ENCODE peak calls at places on chromosomes 7 and 10, in eight cellular contexts. One of them, this sample, is unnamed.
A peak's percentile ranks its signal among the peaks of the same experiment; 100 is the strongest.

GRCh38 chr7:22442887-22443369 is 57.1 kb downstream of the STEAP1B start:
- DNase-seq in naive thymus-derived CD4-positive, alpha-beta T cell: no peak
- DNase-seq in A549: no peak
- DNase-seq in cardiac muscle cell: no peak
- DNase-seq in CD8-positive, alpha-beta T cell: no peak
- DNase-seq in H1: no peak
- DNase-seq in SJSA1: no peak
- DNase-seq in fibroblast of lung: no peak
- DNase-seq in this sample: no peak

GRCh38 chr7:25186436-25186835 is 41.9 kb downstream of the NPVF start:
- DNase-seq in naive thymus-derived CD4-positive, alpha-beta T cell: no peak
- DNase-seq in A549: no peak
- DNase-seq in cardiac muscle cell: no peak
- DNase-seq in CD8-positive, alpha-beta T cell: no peak
- DNase-seq in H1: no peak
- DNase-seq in SJSA1: no peak
- DNase-seq in fibroblast of lung: no peak
- DNase-seq in this sample: no peak

GRCh38 chr7:135536160-135536559 is 21.6 kb upstream of the NUP205 start:
- DNase-seq in naive thymus-derived CD4-positive, alpha-beta T cell: no peak
- DNase-seq in A549: peak; percentile 46
- DNase-seq in cardiac muscle cell: peak; percentile 97
- DNase-seq in CD8-positive, alpha-beta T cell: no peak
- DNase-seq in H1: no peak
- DNase-seq in SJSA1: no peak
- DNase-seq in fibroblast of lung: peak; percentile 59
- DNase-seq in this sample: no peak

GRCh38 chr7:64686493-64687184 is 20.7 kb downstream of the ZNF107 start:
- DNase-seq in naive thymus-derived CD4-positive, alpha-beta T cell: no peak
- DNase-seq in A549: no peak
- DNase-seq in cardiac muscle cell: no peak
- DNase-seq in CD8-positive, alpha-beta T cell: no peak
- DNase-seq in H1: no peak
- DNase-seq in SJSA1: no peak
- DNase-seq in fibroblast of lung: no peak
- DNase-seq in this sample: peak; percentile 96

GRCh38 chr7:27157717-27158431 is 1.4 kb upstream of the HOXA7 start:
- DNase-seq in naive thymus-derived CD4-positive, alpha-beta T cell: no peak
- DNase-seq in A549: no peak
- DNase-seq in cardiac muscle cell: no peak
- DNase-seq in CD8-positive, alpha-beta T cell: peak; percentile 46
- DNase-seq in H1: no peak
- DNase-seq in SJSA1: no peak
- DNase-seq in fibroblast of lung: no peak
- DNase-seq in this sample: no peak

GRCh38 chr10:71486465-71487114 is 89.9 kb downstream of the CDH23 start:
- DNase-seq in naive thymus-derived CD4-positive, alpha-beta T cell: peak; percentile 43
- DNase-seq in A549: peak; percentile 23
- DNase-seq in cardiac muscle cell: peak; percentile 76
- DNase-seq in CD8-positive, alpha-beta T cell: no peak
- DNase-seq in H1: no peak
- DNase-seq in SJSA1: no peak
- DNase-seq in fibroblast of lung: peak; percentile 28
- DNase-seq in this sample: peak; percentile 30

GRCh38 chr7:150972746-150973145 is 5.4 kb downstream of the KCNH2 start:
- DNase-seq in naive thymus-derived CD4-positive, alpha-beta T cell: no peak
- DNase-seq in A549: no peak
- DNase-seq in cardiac muscle cell: no peak
- DNase-seq in CD8-positive, alpha-beta T cell: no peak
- DNase-seq in H1: no peak
- DNase-seq in SJSA1: no peak
- DNase-seq in fibroblast of lung: no peak
- DNase-seq in this sample: no peak

GRCh38 chr7:108134486-108134885 is 4.3 kb upstream of the LAMB4 start:
- DNase-seq in naive thymus-derived CD4-positive, alpha-beta T cell: no peak
- DNase-seq in A549: no peak
- DNase-seq in cardiac muscle cell: no peak
- DNase-seq in CD8-positive, alpha-beta T cell: no peak
- DNase-seq in H1: no peak
- DNase-seq in SJSA1: no peak
- DNase-seq in fibroblast of lung: peak; percentile 51
- DNase-seq in this sample: no peak

GRCh38 chr7:64997927-64998391 is 7.1 kb upstream of the ZNF117 start:
- DNase-seq in naive thymus-derived CD4-positive, alpha-beta T cell: no peak
- DNase-seq in A549: no peak
- DNase-seq in cardiac muscle cell: peak; percentile 72
- DNase-seq in CD8-positive, alpha-beta T cell: no peak
- DNase-seq in H1: no peak
- DNase-seq in SJSA1: no peak
- DNase-seq in fibroblast of lung: peak; percentile 83
- DNase-seq in this sample: no peak

GRCh38 chr10:122863796-122864592 is 15.4 kb downstream of the FAM24B start:
- DNase-seq in naive thymus-derived CD4-positive, alpha-beta T cell: no peak
- DNase-seq in A549: no peak
- DNase-seq in cardiac muscle cell: no peak
- DNase-seq in CD8-positive, alpha-beta T cell: no peak
- DNase-seq in H1: no peak
- DNase-seq in SJSA1: no peak
- DNase-seq in fibroblast of lung: no peak
- DNase-seq in this sample: no peak

GRCh38 chr7:105565190-105565589 is 16.1 kb downstream of the EFCAB10 start:
- DNase-seq in naive thymus-derived CD4-positive, alpha-beta T cell: no peak
- DNase-seq in A549: no peak
- DNase-seq in cardiac muscle cell: no peak
- DNase-seq in CD8-positive, alpha-beta T cell: no peak
- DNase-seq in H1: no peak
- DNase-seq in SJSA1: no peak
- DNase-seq in fibroblast of lung: no peak
- DNase-seq in this sample: no peak

GRCh38 chr7:3592438-3593134 is 291.5 kb downstream of the SDK1 start:
- DNase-seq in naive thymus-derived CD4-positive, alpha-beta T cell: no peak
- DNase-seq in A549: no peak
- DNase-seq in cardiac muscle cell: no peak
- DNase-seq in CD8-positive, alpha-beta T cell: no peak
- DNase-seq in H1: no peak
- DNase-seq in SJSA1: peak; percentile 62
- DNase-seq in fibroblast of lung: no peak
- DNase-seq in this sample: no peak

GRCh38 chr10:58818889-58819288 is 306.2 kb downstream of the BICC1 start:
- DNase-seq in naive thymus-derived CD4-positive, alpha-beta T cell: no peak
- DNase-seq in A549: peak; percentile 60
- DNase-seq in cardiac muscle cell: peak; percentile 86
- DNase-seq in CD8-positive, alpha-beta T cell: no peak
- DNase-seq in H1: no peak
- DNase-seq in SJSA1: peak; percentile 35
- DNase-seq in fibroblast of lung: peak; percentile 67
- DNase-seq in this sample: no peak

GRCh38 chr10:101611506-101611905 is 23.4 kb downstream of the DPCD start:
- DNase-seq in naive thymus-derived CD4-positive, alpha-beta T cell: no peak
- DNase-seq in A549: no peak
- DNase-seq in cardiac muscle cell: peak; percentile 21
- DNase-seq in CD8-positive, alpha-beta T cell: no peak
- DNase-seq in H1: no peak
- DNase-seq in SJSA1: no peak
- DNase-seq in fibroblast of lung: peak; percentile 17
- DNase-seq in this sample: peak; percentile 7

GRCh38 chr10:113080621-113081229 is 130.7 kb downstream of the TCF7L2 start:
- DNase-seq in naive thymus-derived CD4-positive, alpha-beta T cell: no peak
- DNase-seq in A549: no peak
- DNase-seq in cardiac muscle cell: no peak
- DNase-seq in CD8-positive, alpha-beta T cell: no peak
- DNase-seq in H1: no peak
- DNase-seq in SJSA1: no peak
- DNase-seq in fibroblast of lung: no peak
- DNase-seq in this sample: no peak
- H3K4me3 ChIP-seq in naive thymus-derived CD4-positive, alpha-beta T cell: no peak overlapping the region
- H3K4me3 ChIP-seq in A549: no peak overlapping the region
- H3K4me3 ChIP-seq in cardiac muscle cell: no peak overlapping the region
- H3K4me3 ChIP-seq in CD8-positive, alpha-beta T cell: no peak overlapping the region
- H3K4me3 ChIP-seq in H1: no peak overlapping the region
- H3K4me3 ChIP-seq in SJSA1: no peak overlapping the region
- H3K4me3 ChIP-seq in fibroblast of lung: no peak overlapping the region
- H3K4me3 ChIP-seq in this sample: no peak overlapping the region

GRCh38 chr7:143383642-143383957 is 2.5 kb downstream of the ZYX start:
- DNase-seq in naive thymus-derived CD4-positive, alpha-beta T cell: no peak
- DNase-seq in A549: no peak
- DNase-seq in cardiac muscle cell: peak; percentile 9
- DNase-seq in CD8-positive, alpha-beta T cell: no peak
- DNase-seq in H1: no peak
- DNase-seq in SJSA1: no peak
- DNase-seq in fibroblast of lung: no peak
- DNase-seq in this sample: no peak
- H3K4me3 ChIP-seq in naive thymus-derived CD4-positive, alpha-beta T cell: no peak overlapping the region
- H3K4me3 ChIP-seq in A549: no peak overlapping the region
- H3K4me3 ChIP-seq in cardiac muscle cell: no peak overlapping the region
- H3K4me3 ChIP-seq in CD8-positive, alpha-beta T cell: no peak overlapping the region
- H3K4me3 ChIP-seq in H1: no peak overlapping the region
- H3K4me3 ChIP-seq in SJSA1: no peak overlapping the region
- H3K4me3 ChIP-seq in fibroblast of lung: peak overlapping the region; percentile 90
- H3K4me3 ChIP-seq in this sample: no peak overlapping the region

GRCh38 chr7:30116771-30117170 is 18.0 kb upstream of the MTURN start:
- DNase-seq in naive thymus-derived CD4-positive, alpha-beta T cell: no peak
- DNase-seq in A549: no peak
- DNase-seq in cardiac muscle cell: peak; percentile 38
- DNase-seq in CD8-positive, alpha-beta T cell: no peak
- DNase-seq in H1: no peak
- DNase-seq in SJSA1: no peak
- DNase-seq in fibroblast of lung: peak; percentile 71
- DNase-seq in this sample: no peak
- H3K4me3 ChIP-seq in naive thymus-derived CD4-positive, alpha-beta T cell: no peak overlapping the region
- H3K4me3 ChIP-seq in A549: no peak overlapping the region
- H3K4me3 ChIP-seq in cardiac muscle cell: no peak overlapping the region
- H3K4me3 ChIP-seq in CD8-positive, alpha-beta T cell: no peak overlapping the region
- H3K4me3 ChIP-seq in H1: no peak overlapping the region
- H3K4me3 ChIP-seq in SJSA1: no peak overlapping the region
- H3K4me3 ChIP-seq in fibroblast of lung: no peak overlapping the region
- H3K4me3 ChIP-seq in this sample: no peak overlapping the region

GRCh38 chr10:27626821-27627359 is 118.7 kb downstream of the MKX start:
- DNase-seq in naive thymus-derived CD4-positive, alpha-beta T cell: no peak
- DNase-seq in A549: no peak
- DNase-seq in cardiac muscle cell: no peak
- DNase-seq in CD8-positive, alpha-beta T cell: no peak
- DNase-seq in H1: no peak
- DNase-seq in SJSA1: no peak
- DNase-seq in fibroblast of lung: no peak
- DNase-seq in this sample: no peak

GRCh38 chr10:27625452-27626345 is 119.9 kb downstream of the MKX start:
- DNase-seq in naive thymus-derived CD4-positive, alpha-beta T cell: no peak
- DNase-seq in A549: no peak
- DNase-seq in cardiac muscle cell: no peak
- DNase-seq in CD8-positive, alpha-beta T cell: no peak
- DNase-seq in H1: no peak
- DNase-seq in SJSA1: no peak
- DNase-seq in fibroblast of lung: no peak
- DNase-seq in this sample: no peak

DNA sequence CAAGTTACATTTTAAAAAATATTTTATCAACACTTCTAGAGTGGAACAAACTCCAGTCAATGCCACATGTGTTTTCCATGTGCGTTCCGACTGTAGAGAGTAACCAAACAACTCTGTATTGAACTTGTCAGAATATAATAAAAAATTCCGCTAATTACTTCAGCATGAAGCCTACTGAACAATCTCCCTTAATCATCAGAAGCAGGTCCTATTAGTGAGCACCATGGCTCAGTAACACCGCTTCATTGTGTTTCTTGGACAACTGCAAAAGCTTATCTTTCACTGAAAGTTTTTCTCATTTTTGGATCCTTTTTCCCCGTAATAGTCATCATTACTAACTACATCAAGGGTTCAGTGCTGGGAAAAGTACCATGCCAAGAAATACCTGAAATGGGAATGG is 117.0 kb downstream of the MKX start:
- DNase-seq in naive thymus-derived CD4-positive, alpha-beta T cell: no peak
- DNase-seq in A549: no peak
- DNase-seq in cardiac muscle cell: no peak
- DNase-seq in CD8-positive, alpha-beta T cell: no peak
- DNase-seq in H1: no peak
- DNase-seq in SJSA1: no peak
- DNase-seq in fibroblast of lung: peak; percentile 70
- DNase-seq in this sample: no peak
- H3K4me3 ChIP-seq in naive thymus-derived CD4-positive, alpha-beta T cell: no peak overlapping the region
- H3K4me3 ChIP-seq in A549: no peak overlapping the region
- H3K4me3 ChIP-seq in cardiac muscle cell: no peak overlapping the region
- H3K4me3 ChIP-seq in CD8-positive, alpha-beta T cell: no peak overlapping the region
- H3K4me3 ChIP-seq in H1: no peak overlapping the region
- H3K4me3 ChIP-seq in SJSA1: no peak overlapping the region
- H3K4me3 ChIP-seq in fibroblast of lung: no peak overlapping the region
- H3K4me3 ChIP-seq in this sample: no peak overlapping the region

This sample was measured in Jurkat, Clone E6-1.